ENCODE peak calls at places on chromosomes 6 and 20, in six cellular contexts. L is mammary epithelial cell, R is lung, J is astrocyte of the spinal cord, S is HFF-Myc, C is kidney. W is an unnamed sample.

GRCh38 chr6:20632696-20633095 is 98.4 kb downstream of the CDKAL1 start:
- DNase-seq in J (no peak), L (no peak), C (no peak), R (no peak), S (no peak), W (no peak)

GRCh38 chr6:170462366-170463020 is 90.6 kb downstream of the PSMB1 start:
- DNase-seq in R (no peak), C (no peak), J (no peak), S (no peak), L (no peak), W (no peak)

GRCh38 chr6:73854998-73855718 is 159.2 kb downstream of the CD109 start:
- DNase-seq in J (peak; percentile 67), S (peak; percentile 53), R (no peak), C (no peak), L (peak; percentile 41), W (no peak)

GRCh38 chr6:138383776-138384175 is 6.1 kb downstream of the SMIM28 start:
- DNase-seq in J (no peak), S (no peak), L (no peak), R (no peak), C (no peak), W (no peak)

GRCh38 chr6:170288091-170288631 is 2.7 kb downstream of the DLL1 start:
- DNase-seq in S (no peak), C (peak; percentile 79), R (no peak), L (no peak), J (no peak), W (no peak)

GRCh38 chr6:50966986-50967385 is 148.3 kb downstream of the TFAP2B start:
- DNase-seq in C (no peak), S (no peak), R (no peak), J (no peak), L (no peak), W (no peak)

GRCh38 chr20:56411759-56412472 is at the start of gene CASS4:
- DNase-seq in L (no peak), S (no peak), R (no peak), J (peak; percentile 81), C (no peak), W (no peak)

GRCh38 chr6:139540276-139540675 is 165.8 kb upstream of the CITED2 start:
- DNase-seq in S (no peak), L (peak; percentile 50), R (no peak), J (peak; percentile 60), C (no peak), W (peak; percentile 46)

GRCh38 chr20:45346291-45346718 is 1.9 kb downstream of the SDC4 start:
- DNase-seq in J (no peak), R (no peak), S (no peak), C (no peak), L (peak; percentile 44), W (peak; percentile 89)

GRCh38 chr6:135030056-135030473 is 24.6 kb downstream of the HBS1L start:
- DNase-seq in C (no peak), R (no peak), S (no peak), J (no peak), L (no peak), W (no peak)

GRCh38 chr6:31752739-31753319 is 9.6 kb upstream of the SAPCD1 start:
- DNase-seq in S (no peak), L (peak; percentile 52), J (peak; percentile 79), C (no peak), R (no peak), W (no peak)

GRCh38 chr20:25750765-25751696 is 54.4 kb upstream of the ZNF337 start:
- DNase-seq in L (peak; percentile 63), R (peak; percentile 68), S (peak; percentile 12), J (peak; percentile 39), C (peak; percentile 83), W (no peak)

GRCh38 chr6:142705054-142705453 is 239.9 kb downstream of the HIVEP2 start:
- DNase-seq in S (no peak), L (no peak), R (no peak), C (no peak), J (no peak), W (no peak)

GRCh38 chr20:56722042-56722441 is 92.9 kb downstream of the TFAP2C start:
- DNase-seq in L (no peak), J (no peak), S (no peak), R (no peak), C (no peak), W (peak; percentile 21)

GRCh38 chr6:138493413-138493812 is 5.9 kb downstream of the NHSL1 start:
- DNase-seq in S (peak; percentile 24), J (peak; percentile 90), R (peak; percentile 49), L (peak; percentile 87), C (no peak), W (no peak)

GRCh38 chr6:79632580-79632979 is 1.5 kb downstream of the SH3BGRL2 start:
- DNase-seq in R (peak; percentile 30), J (peak; percentile 14), L (no peak), S (no peak), C (no peak), W (no peak)

GRCh38 chr20:47024461-47024937 is 129.9 kb downstream of the EYA2 start:
- DNase-seq in L (no peak), C (no peak), S (no peak), J (no peak), R (no peak), W (no peak)

GRCh38 chr6:88586371-88587157 is 376.9 kb downstream of the RNGTT start:
- DNase-seq in C (no peak), S (no peak), L (no peak), R (no peak), J (no peak), W (peak; percentile 45)

GRCh38 chr20:9514461-9515210 is at the start of gene LAMP5:
- DNase-seq in J (peak; percentile 33), R (no peak), L (no peak), C (peak; percentile 77), S (no peak), W (no peak)

GRCh38 chr20:62019881-62020492 is 45.7 kb downstream of the TAF4 start:
- DNase-seq in L (no peak), C (peak; percentile 49), J (no peak), R (no peak), S (no peak), W (no peak)

GRCh38 chr6:125586074-125586473 is 163.4 kb upstream of the HEY2 start:
- DNase-seq in R (no peak), J (peak; percentile 66), S (no peak), L (peak; percentile 57), C (no peak), W (no peak)

GRCh38 chr6:1796706-1797529 is 187.2 kb downstream of the FOXC1 start:
- DNase-seq in R (no peak), S (no peak), L (no peak), C (no peak), J (no peak), W (no peak)

GRCh38 chr20:25050501-25051350 is 7.2 kb downstream of the ACSS1 start:
- DNase-seq in C (peak; percentile 50), S (no peak), L (no peak), J (no peak), R (no peak), W (no peak)

GRCh38 chr6:137234505-137234863 is 15.3 kb upstream of the IFNGR1 start:
- DNase-seq in L (peak; percentile 66), R (no peak), S (no peak), J (no peak), C (no peak), W (no peak)

GRCh38 chr20:48722737-48723191 is 105.0 kb downstream of the PREX1 start:
- DNase-seq in C (no peak), J (peak; percentile 68), L (no peak), S (no peak), R (no peak), W (no peak)

GRCh38 chr6:57068066-57068465 is 21.6 kb downstream of the KIAA1586 start:
- DNase-seq in C (no peak), S (no peak), R (no peak), J (peak; percentile 63), L (no peak), W (no peak)

GRCh38 chr20:54219751-54220426 is 12.0 kb downstream of the PFDN4 start:
- DNase-seq in L (peak; percentile 28), R (no peak), J (peak; percentile 52), C (no peak), S (no peak), W (no peak)

GRCh38 chr6:160755168-160755567 is 53.1 kb downstream of the PLG start:
- DNase-seq in C (no peak), J (no peak), L (no peak), R (no peak), S (no peak), W (no peak)
- H3K4me3 ChIP-seq in C (no peak overlapping the region), J (no peak overlapping the region), L (no peak overlapping the region), R (no peak overlapping the region), S (no peak overlapping the region), W (no peak overlapping the region)

GRCh38 chr6:30060982-30061765 is at the start of gene POLR1H:
- DNase-seq in L (peak; percentile 95), R (peak; percentile 94), S (peak; percentile 89), C (peak; percentile 97), J (peak; percentile 96), W (peak; percentile 92)

GRCh38 chr6:30060634-30060981 is 457 bp upstream of the POLR1H start:
- DNase-seq in L (peak; percentile 22), S (no peak), J (no peak), C (no peak), R (no peak), W (no peak)

GRCh38 chr6:30063315-30063714 is 2.2 kb downstream of the POLR1H start:
- DNase-seq in S (no peak), J (no peak), R (no peak), L (no peak), C (no peak), W (no peak)

GRCh38 chr6:30061766-30062458 is 847 bp downstream of the POLR1H start:
- DNase-seq in L (peak; percentile 48), S (no peak), R (no peak), C (peak; percentile 52), J (peak; percentile 29), W (no peak)

DNA sequence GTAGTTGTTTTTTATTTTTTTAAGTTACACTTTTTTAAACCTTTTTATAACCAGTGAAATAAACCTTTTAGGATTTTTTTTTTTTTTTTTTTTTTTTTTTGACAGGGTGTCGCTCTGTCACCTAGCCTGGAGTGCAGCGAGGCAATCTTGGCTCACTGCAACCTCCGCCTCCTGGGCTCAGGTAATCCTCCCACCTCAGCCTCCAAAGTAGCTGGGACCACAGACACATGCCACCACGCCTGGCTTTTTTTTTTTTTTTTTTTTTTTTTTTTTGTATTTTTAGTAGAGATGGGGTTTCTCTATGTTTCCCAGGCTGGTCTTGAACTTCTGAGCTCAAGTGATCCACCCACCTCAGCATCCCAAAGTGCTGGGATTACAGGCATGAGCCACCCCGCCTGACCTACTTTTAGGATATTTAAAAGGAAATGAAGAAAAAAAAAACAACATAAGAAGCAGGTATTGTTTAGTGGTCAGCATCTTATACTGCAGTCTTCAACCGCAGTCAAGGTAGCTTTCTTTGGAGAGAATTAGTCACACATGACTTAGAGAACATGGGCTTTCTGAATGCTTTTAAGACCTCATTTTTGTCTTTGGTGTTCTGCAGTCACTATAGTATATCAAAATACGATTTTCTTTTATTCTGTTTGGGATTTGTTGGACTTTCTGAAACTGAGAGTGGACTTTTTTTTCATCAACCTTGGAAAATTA is 1.6 kb downstream of the POLR1H start:
- DNase-seq in J (no peak), S (no peak), R (no peak), C (no peak), L (no peak), W (no peak)
- H3K4me3 ChIP-seq in J (no peak overlapping the region), S (peak overlapping the region; percentile 92), R (no peak overlapping the region), C (peak overlapping the region; percentile 95), L (peak overlapping the region; percentile 91), W (no peak overlapping the region)

GRCh38 chr6:153677522-153677921 is 361.5 kb upstream of the OPRM1 start:
- DNase-seq in S (no peak), J (no peak), C (no peak), L (no peak), R (no peak), W (no peak)
- H3K4me3 ChIP-seq in S (no peak overlapping the region), J (no peak overlapping the region), C (no peak overlapping the region), L (no peak overlapping the region), R (no peak overlapping the region), W (no peak overlapping the region)

GRCh38 chr6:157019115-157019628 is 242.0 kb downstream of the ARID1B start:
- DNase-seq in R (no peak), C (no peak), J (no peak), S (no peak), L (no peak), W (no peak)
- H3K4me3 ChIP-seq in R (no peak overlapping the region), C (no peak overlapping the region), J (no peak overlapping the region), S (no peak overlapping the region), L (no peak overlapping the region), W (no peak overlapping the region)